ENCODE peak calls at places on chromosome 16, in nine cellular contexts. O is smooth muscle cell of the brain vasculature; D is effector CD8-positive, alpha-beta T cell; V is nephron progenitor cell; H is naive B cell; C is stimulated activated CD8-positive, alpha-beta memory T cell treated with anti-CD3 and anti-CD28 coated beads, Interleukin-12 subunit alpha, Interleukin-12 subunit beta, amount 100 ng/mL, for 1 hour; S is SJCRH30; T is heart left ventricle; G is upper lobe of right lung. M is an unnamed sample.

GRCh38 chr16:72285728-72286127 is 113.8 kb upstream of the PMFBP1 start:
- DNase-seq in T (no peak), D (no peak), G (no peak), C (no peak), O (no peak), S (no peak), H (no peak), V (no peak), M (no peak)

GRCh38 chr16:48498761-48499600 is 111.0 kb downstream of the N4BP1 start:
- DNase-seq in H (no peak), V (peak), G (no peak), D (no peak), S (no peak), C (no peak), O (no peak), T (no peak), M (peak)

GRCh38 chr16:11152677-11153321 is 103.2 kb downstream of the SOCS1 start:
- DNase-seq in C (no peak), O (no peak), D (no peak), S (no peak), G (no peak), H (no peak), T (no peak), V (no peak), M (no peak)

GRCh38 chr16:86029131-86029741 is 130.3 kb downstream of the IRF8 start:
- DNase-seq in D (no peak), C (no peak), S (peak), O (no peak), T (peak), G (peak), V (peak), H (no peak), M (no peak)

GRCh38 chr16:66484453-66485213 is 57.5 kb downstream of the BEAN1 start:
- DNase-seq in T (peak), D (no peak), O (no peak), G (no peak), C (no peak), V (no peak), H (no peak), S (peak), M (no peak)

GRCh38 chr16:13421726-13422125 is 498.2 kb upstream of the ERCC4 start:
- DNase-seq in C (no peak), G (no peak), T (no peak), H (no peak), S (no peak), D (no peak), V (no peak), O (no peak), M (no peak)

GRCh38 chr16:56625943-56626654 is 518 bp downstream of the MT1E start:
- DNase-seq in C (no peak), T (peak), S (no peak), V (no peak), H (no peak), O (no peak), D (no peak), G (no peak), M (no peak)

GRCh38 chr16:68892214-68892613 is 48.9 kb downstream of the TANGO6 start:
- DNase-seq in H (no peak), C (no peak), O (no peak), G (no peak), V (no peak), S (no peak), T (no peak), D (no peak), M (no peak)

GRCh38 chr16:13835357-13835756 is 84.6 kb upstream of the ERCC4 start:
- DNase-seq in T (no peak), G (no peak), C (no peak), H (no peak), D (no peak), S (no peak), O (no peak), V (no peak), M (no peak)

GRCh38 chr16:67317853-67318252 is 8.7 kb downstream of the KCTD19 start:
- DNase-seq in T (no peak), G (no peak), C (no peak), H (no peak), V (no peak), O (no peak), S (no peak), D (no peak), M (no peak)

GRCh38 chr16:71723537-71724319 is 773 bp downstream of the PHLPP2 start:
- DNase-seq in G (peak), V (peak), T (peak), S (peak), D (peak), H (peak), C (peak), O (peak), M (no peak)

GRCh38 chr16:58661199-58661830 is 23.3 kb downstream of the SLC38A7 start:
- DNase-seq in O (peak), C (no peak), T (peak), D (no peak), V (peak), S (peak), G (no peak), H (peak), M (peak)

GRCh38 chr16:11677451-11677951 is 9.2 kb downstream of the SNN start:
- DNase-seq in G (peak), O (no peak), D (no peak), C (no peak), T (no peak), V (no peak), H (no peak), S (no peak), M (no peak)

GRCh38 chr16:67967183-67967955 is 1.1 kb downstream of the SLC12A4 start:
- DNase-seq in V (no peak), O (no peak), T (no peak), D (no peak), S (no peak), G (no peak), H (peak), C (no peak), M (peak)

GRCh38 chr16:2824626-2825025 is 5.5 kb upstream of the ZG16B start:
- DNase-seq in G (peak), S (no peak), D (no peak), T (no peak), O (no peak), C (no peak), V (no peak), H (no peak), M (no peak)

M was measured in AML-193.